ENCODE peak calls at places on chromosomes 7 and 10, in eight cellular contexts. B is astrocyte of the spinal cord; I is AG09319; X is MCF 10A; L is HFFc6; J is GM10248; C is CD4-positive, alpha-beta T cell; E is left ventricle myocardium inferior. F is an unnamed sample.

GRCh38 chr10:63099734-63100133 is 33.4 kb upstream of the NRBF2 start:
- DNase-seq in C (no peak), I (no peak), B (no peak), J (no peak), X (no peak), E (no peak), L (no peak), F (no peak)

GRCh38 chr10:88289342-88289741 is 293.8 kb downstream of the RNLS start:
- DNase-seq in I (no peak), J (no peak), L (no peak), E (no peak), B (no peak), C (no peak), X (no peak), F (no peak)

GRCh38 chr7:156754222-156754621 is 113.6 kb downstream of the RNF32 start:
- DNase-seq in B (no peak), J (no peak), E (no peak), L (no peak), I (no peak), C (no peak), X (no peak), F (no peak)

GRCh38 chr10:109456566-109457361 is 466.5 kb downstream of the XPNPEP1 start:
- DNase-seq in J (no peak), I (no peak), C (no peak), L (no peak), E (no peak), B (no peak), X (no peak), F (no peak)

GRCh38 chr10:119516381-119517234 is 25.9 kb downstream of the RGS10 start:
- DNase-seq in X (peak), C (peak), J (peak), I (no peak), E (no peak), L (no peak), B (peak), F (no peak)

GRCh38 chr10:132974886-132975881 is 32.8 kb upstream of the CFAP46 start:
- DNase-seq in I (no peak), B (no peak), J (no peak), X (no peak), C (no peak), E (peak), L (no peak), F (no peak)

GRCh38 chr7:901388-902154 is 25.2 kb downstream of the GET4 start:
- DNase-seq in C (no peak), X (peak), I (peak), B (peak), J (peak), L (peak), E (peak), F (peak)

GRCh38 chr10:48309711-48310226 is 3.3 kb downstream of the MAPK8 start:
- DNase-seq in I (no peak), B (peak), C (no peak), J (peak), X (peak), E (no peak), L (peak), F (no peak)

GRCh38 chr7:44313016-44313415 is 12.4 kb downstream of the CAMK2B start:
- DNase-seq in E (no peak), J (no peak), I (no peak), B (no peak), C (no peak), X (no peak), L (no peak), F (no peak)

GRCh38 chr7:90621892-90622182 is 25.7 kb downstream of the CDK14 start:
- DNase-seq in E (no peak), L (no peak), B (no peak), X (no peak), C (no peak), J (no peak), I (no peak), F (no peak)

GRCh38 chr10:11181996-11182395 is 164.3 kb downstream of the CELF2 start:
- DNase-seq in C (no peak), J (no peak), L (no peak), E (peak), X (no peak), I (no peak), B (peak), F (no peak)

GRCh38 chr7:516606-517456 is 2.8 kb downstream of the PDGFA start:
- DNase-seq in E (peak), B (peak), X (peak), I (no peak), C (no peak), J (no peak), L (peak), F (no peak)

GRCh38 chr10:99958287-99958686 is 51.5 kb downstream of the DNMBP start:
- DNase-seq in I (no peak), B (peak), L (no peak), X (no peak), E (no peak), J (no peak), C (no peak), F (no peak)

GRCh38 chr10:116688241-116688711 is 54.1 kb downstream of the HSPA12A start:
- DNase-seq in C (no peak), E (no peak), X (no peak), L (peak), I (no peak), J (no peak), B (peak), F (no peak)

GRCh38 chr10:27643296-27643695 is 102.3 kb downstream of the MKX start:
- DNase-seq in B (no peak), E (no peak), L (no peak), C (no peak), I (no peak), J (no peak), X (no peak), F (no peak)

GRCh38 chr10:3465406-3465891 is 292.9 kb upstream of the PITRM1 start:
- DNase-seq in E (no peak), J (no peak), X (no peak), B (no peak), L (no peak), C (no peak), I (no peak), F (no peak)

GRCh38 chr7:76390092-76390491 is 19.4 kb downstream of the SSC4D start:
- DNase-seq in J (no peak), I (no peak), E (no peak), B (no peak), L (no peak), X (no peak), C (no peak), F (no peak)

GRCh38 chr7:6578114-6579084 is 1.1 kb downstream of the ZDHHC4 start:
- DNase-seq in L (no peak), E (no peak), J (no peak), X (no peak), B (no peak), C (no peak), I (no peak), F (no peak)

GRCh38 chr10:132408367-132408781 is 11.4 kb downstream of the PWWP2B start:
- DNase-seq in B (no peak), L (no peak), X (no peak), I (no peak), J (no peak), E (no peak), C (no peak), F (no peak)

GRCh38 chr7:24227603-24228359 is 56.2 kb upstream of the NPY start:
- DNase-seq in J (peak), I (no peak), X (no peak), B (no peak), L (no peak), C (no peak), E (no peak), F (no peak)

GRCh38 chr7:31500656-31501055 is 13.2 kb upstream of the ITPRID1 start:
- DNase-seq in E (no peak), I (no peak), C (no peak), L (no peak), J (no peak), B (no peak), X (no peak), F (no peak)

GRCh38 chr7:1060315-1061080 is 16.2 kb downstream of the GPR146 start:
- DNase-seq in B (no peak), L (no peak), I (no peak), J (no peak), X (no peak), E (peak), C (no peak), F (no peak)

GRCh38 chr7:151382079-151382885 is 27.6 kb downstream of the WDR86 start:
- DNase-seq in L (no peak), I (no peak), E (peak), B (no peak), J (no peak), X (no peak), C (no peak), F (no peak)

GRCh38 chr7:128113839-128114238 is 82.6 kb upstream of the LRRC4 start:
- DNase-seq in X (no peak), B (no peak), I (no peak), C (no peak), J (no peak), E (no peak), L (no peak), F (no peak)

GRCh38 chr10:112071596-112072133 is 111.9 kb downstream of the GPAM start:
- DNase-seq in E (no peak), J (no peak), I (no peak), X (peak), L (no peak), B (no peak), C (no peak), F (no peak)

GRCh38 chr10:50992972-50993766 is 81.1 kb upstream of the PRKG1 start:
- DNase-seq in X (no peak), J (no peak), C (no peak), B (no peak), I (peak), E (peak), L (peak), F (no peak)

GRCh38 chr10:91296471-91296870 is 76.0 kb downstream of the PCGF5 start:
- DNase-seq in B (no peak), C (no peak), L (no peak), E (no peak), J (no peak), X (peak), I (no peak), F (no peak)

GRCh38 chr7:50588937-50589336 is 23.7 kb upstream of the DDC start:
- DNase-seq in L (no peak), E (no peak), C (no peak), J (no peak), I (no peak), X (peak), B (no peak), F (no peak)
- TF ChIP-seq CTCF in L (peak), E (no peak), C (no peak), J (no peak), I (no peak), X (no peak), B (peak), F (no peak)

DNA sequence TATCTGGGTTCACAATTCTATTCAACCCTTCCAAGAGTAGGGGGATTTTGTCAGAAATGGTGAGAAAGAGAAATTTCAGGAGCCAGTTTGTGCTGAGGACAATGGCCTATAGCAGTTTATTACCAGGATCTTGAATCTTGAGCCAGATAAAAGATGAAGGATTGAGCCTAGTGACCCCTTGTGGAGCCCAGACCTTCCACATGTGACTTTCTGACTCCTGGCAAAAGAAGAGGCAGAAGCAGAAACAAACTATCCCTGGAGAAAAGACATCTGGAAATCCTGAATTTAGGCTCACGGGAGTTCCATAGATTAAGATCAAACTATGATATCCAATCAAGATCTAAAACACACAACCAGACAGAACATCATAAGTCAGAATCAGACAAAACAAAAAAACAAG is 60.9 kb upstream of the CHRM2 start:
- DNase-seq in C (no peak), E (no peak), J (no peak), X (no peak), B (no peak), I (no peak), L (no peak), F (no peak)
- TF ChIP-seq CTCF in C (no peak), E (no peak), J (no peak), X (no peak), B (no peak), I (no peak), L (no peak), F (no peak)

GRCh38 chr7:37142943-37143342 is 305.7 kb downstream of the ELMO1 start:
- DNase-seq in X (peak), J (no peak), B (no peak), L (no peak), C (no peak), I (no peak), E (no peak), F (no peak)

GRCh38 chr7:37145682-37146081 is 303.0 kb downstream of the ELMO1 start:
- DNase-seq in I (no peak), E (no peak), C (no peak), L (no peak), X (no peak), J (no peak), B (no peak), F (no peak)

GRCh38 chr7:37141742-37142141 is 306.9 kb downstream of the ELMO1 start:
- DNase-seq in E (no peak), X (no peak), I (no peak), B (no peak), C (no peak), J (no peak), L (no peak), F (no peak)
- TF ChIP-seq CTCF in E (no peak), X (peak), I (peak), B (no peak), C (no peak), J (no peak), L (no peak), F (no peak)

GRCh38 chr7:98869374-98870070 is at the start of gene TMEM130:
- DNase-seq in L (no peak), J (peak), I (no peak), E (no peak), C (no peak), X (no peak), B (no peak), F (no peak)
- TF ChIP-seq CTCF in L (no peak), J (no peak), I (no peak), E (no peak), C (no peak), X (no peak), B (no peak), F (no peak)

DNA sequence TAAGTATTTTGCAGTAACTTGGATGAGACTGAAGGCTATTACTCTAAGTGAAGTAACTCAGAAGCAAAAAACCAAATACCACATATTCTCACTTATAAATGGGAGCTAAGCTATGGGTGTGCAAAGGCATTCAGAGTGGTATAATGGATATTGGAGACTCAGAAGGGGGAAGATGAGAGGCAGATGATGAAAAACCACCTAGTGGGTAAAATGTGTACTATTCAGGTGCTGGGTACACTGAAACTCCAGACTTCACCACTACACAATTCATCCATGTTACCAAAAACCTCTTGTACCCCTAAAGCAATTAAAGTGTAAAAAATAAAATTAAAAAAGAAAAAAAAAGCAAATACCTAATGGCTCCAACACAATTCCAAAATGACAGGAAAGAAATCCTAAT is 351.7 kb downstream of the NXPH1 start:
- DNase-seq in X (no peak), B (no peak), C (no peak), J (no peak), E (no peak), I (no peak), L (no peak), F (no peak)
- TF ChIP-seq CTCF in X (no peak), B (no peak), C (no peak), J (no peak), E (no peak), I (no peak), L (no peak), F (no peak)

GRCh38 chr7:70694357-70694908 is 437.5 kb upstream of the GALNT17 start:
- DNase-seq in J (peak), B (peak), L (no peak), C (no peak), E (peak), X (no peak), I (no peak), F (no peak)

GRCh38 chr7:70694909-70695803 is 436.8 kb upstream of the GALNT17 start:
- DNase-seq in X (no peak), B (peak), L (no peak), I (no peak), J (peak), E (no peak), C (no peak), F (no peak)

GRCh38 chr7:70693300-70693689 is 438.6 kb upstream of the GALNT17 start:
- DNase-seq in J (no peak), C (no peak), I (no peak), L (no peak), E (no peak), B (peak), X (no peak), F (no peak)

GRCh38 chr7:70695804-70696104 is 436.2 kb upstream of the GALNT17 start:
- DNase-seq in L (no peak), C (no peak), I (no peak), E (no peak), X (no peak), J (no peak), B (peak), F (no peak)

GRCh38 chr7:70693690-70694356 is 438.1 kb upstream of the GALNT17 start:
- DNase-seq in E (peak), L (no peak), X (no peak), J (peak), C (peak), I (no peak), B (peak), F (no peak)
- TF ChIP-seq CTCF in E (peak), L (no peak), X (no peak), J (no peak), C (no peak), I (no peak), B (no peak), F (no peak)

GRCh38 chr10:115422624-115423023 is 329.5 kb downstream of the ATRNL1 start:
- DNase-seq in I (no peak), J (no peak), X (no peak), B (no peak), E (no peak), L (no peak), C (no peak), F (no peak)

DNA sequence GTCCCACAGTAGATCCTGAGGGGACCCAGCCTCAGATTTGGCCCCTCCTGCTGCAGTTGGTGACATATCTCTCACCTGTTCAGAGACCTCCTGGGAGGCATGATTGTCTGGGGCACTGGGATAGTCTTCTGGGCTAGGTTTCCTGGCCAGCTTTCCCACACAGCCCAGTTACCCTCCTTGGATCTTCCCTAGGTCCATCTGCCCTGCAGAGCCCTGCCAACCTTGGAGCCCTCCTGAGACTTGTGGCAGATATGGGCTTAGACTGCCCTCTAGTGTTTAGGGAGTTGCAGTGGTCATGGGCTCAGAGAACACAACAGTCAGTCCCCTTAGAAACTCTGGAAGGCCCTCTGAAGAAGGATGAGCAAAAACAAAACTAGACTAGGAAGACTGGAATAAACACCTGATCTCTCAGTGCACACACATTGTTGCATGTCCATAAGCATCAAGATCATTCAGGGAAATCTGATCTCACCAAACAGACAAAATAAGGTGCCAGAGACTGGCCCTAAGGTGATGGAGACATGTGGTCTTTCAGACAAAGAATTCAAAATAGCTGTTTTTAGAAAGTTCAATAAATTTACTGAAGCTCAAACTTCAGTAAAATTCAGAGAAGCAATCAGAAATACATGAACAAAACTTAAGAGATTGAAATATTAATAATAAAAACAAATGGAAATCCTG is 324.6 kb downstream of the ATRNL1 start:
- DNase-seq in L (peak), X (peak), J (peak), B (peak), E (no peak), I (no peak), C (no peak), F (no peak)
- TF ChIP-seq CTCF in L (peak), X (peak), J (peak), B (peak), E (no peak), I (peak), C (no peak), F (no peak)